ENCODE peak calls at places on chromosomes 7 and 10, in seven cellular contexts. One of them, this sample, is unnamed.

GRCh38 chr7:18040196-18040595 is 12.6 kb upstream of the PRPS1L1 start:
- DNase-seq in sigmoid colon: no peak
- DNase-seq in H1: no peak
- DNase-seq in HCT116: no peak
- DNase-seq in upper lobe of left lung: no peak
- DNase-seq in GM23338: no peak
- DNase-seq in spleen: no peak
- DNase-seq in this sample: no peak

GRCh38 chr10:114751856-114752255 is 69.7 kb upstream of the FHIP2A start:
- DNase-seq in H1: no peak
- DNase-seq in spleen: no peak
- DNase-seq in upper lobe of left lung: no peak
- DNase-seq in sigmoid colon: no peak
- DNase-seq in GM23338: no peak
- DNase-seq in HCT116: no peak
- DNase-seq in this sample: no peak

GRCh38 chr7:151301471-151302462 is 39.8 kb upstream of the NUB1 start:
- DNase-seq in upper lobe of left lung: no peak
- DNase-seq in spleen: no peak
- DNase-seq in sigmoid colon: no peak
- DNase-seq in GM23338: no peak
- DNase-seq in HCT116: no peak
- DNase-seq in H1: peak
- DNase-seq in this sample: no peak

GRCh38 chr10:106508920-106509319 is 655.6 kb downstream of the SORCS1 start:
- DNase-seq in H1: no peak
- DNase-seq in spleen: no peak
- DNase-seq in HCT116: no peak
- DNase-seq in sigmoid colon: no peak
- DNase-seq in GM23338: no peak
- DNase-seq in upper lobe of left lung: no peak
- DNase-seq in this sample: no peak

GRCh38 chr7:29563590-29564454 is at the start of gene PRR15:
- DNase-seq in GM23338: peak
- DNase-seq in upper lobe of left lung: peak
- DNase-seq in H1: peak
- DNase-seq in spleen: peak
- DNase-seq in sigmoid colon: peak
- DNase-seq in HCT116: peak
- DNase-seq in this sample: peak

GRCh38 chr7:44375236-44375699 is 49.9 kb upstream of the CAMK2B start:
- DNase-seq in H1: peak
- DNase-seq in spleen: no peak
- DNase-seq in HCT116: no peak
- DNase-seq in upper lobe of left lung: no peak
- DNase-seq in GM23338: peak
- DNase-seq in sigmoid colon: peak
- DNase-seq in this sample: no peak

GRCh38 chr7:149811831-149812490 is 26.2 kb upstream of the ZNF862 start:
- DNase-seq in GM23338: no peak
- DNase-seq in H1: no peak
- DNase-seq in HCT116: no peak
- DNase-seq in sigmoid colon: no peak
- DNase-seq in upper lobe of left lung: no peak
- DNase-seq in spleen: no peak
- DNase-seq in this sample: no peak

GRCh38 chr7:26090927-26091519 is 61.0 kb upstream of the NFE2L3 start:
- DNase-seq in HCT116: peak
- DNase-seq in spleen: no peak
- DNase-seq in GM23338: peak
- DNase-seq in sigmoid colon: no peak
- DNase-seq in H1: no peak
- DNase-seq in upper lobe of left lung: no peak
- DNase-seq in this sample: no peak

GRCh38 chr7:158281441-158281840 is 306.2 kb downstream of the PTPRN2 start:
- DNase-seq in upper lobe of left lung: peak
- DNase-seq in sigmoid colon: peak
- DNase-seq in GM23338: no peak
- DNase-seq in H1: no peak
- DNase-seq in HCT116: no peak
- DNase-seq in spleen: peak
- DNase-seq in this sample: no peak

GRCh38 chr7:114865564-114865963 is 56.3 kb upstream of the MDFIC start:
- DNase-seq in H1: peak
- DNase-seq in sigmoid colon: no peak
- DNase-seq in HCT116: peak
- DNase-seq in GM23338: peak
- DNase-seq in spleen: peak
- DNase-seq in upper lobe of left lung: peak
- DNase-seq in this sample: no peak

GRCh38 chr10:70803768-70804423 is 11.9 kb upstream of the SGPL1 start:
- DNase-seq in spleen: no peak
- DNase-seq in sigmoid colon: no peak
- DNase-seq in H1: no peak
- DNase-seq in GM23338: no peak
- DNase-seq in upper lobe of left lung: no peak
- DNase-seq in HCT116: no peak
- DNase-seq in this sample: no peak

GRCh38 chr10:55024718-55025117 is 223.7 kb upstream of the PCDH15 start:
- DNase-seq in H1: no peak
- DNase-seq in HCT116: no peak
- DNase-seq in spleen: no peak
- DNase-seq in upper lobe of left lung: no peak
- DNase-seq in sigmoid colon: no peak
- DNase-seq in GM23338: no peak
- DNase-seq in this sample: no peak

GRCh38 chr10:6014241-6014761 is 37.0 kb upstream of the IL15RA start:
- DNase-seq in upper lobe of left lung: peak
- DNase-seq in sigmoid colon: no peak
- DNase-seq in HCT116: peak
- DNase-seq in H1: peak
- DNase-seq in GM23338: peak
- DNase-seq in spleen: no peak
- DNase-seq in this sample: peak

GRCh38 chr7:153518201-153518984 is 533.8 kb upstream of the DPP6 start:
- DNase-seq in GM23338: no peak
- DNase-seq in upper lobe of left lung: no peak
- DNase-seq in H1: no peak
- DNase-seq in spleen: no peak
- DNase-seq in HCT116: no peak
- DNase-seq in sigmoid colon: no peak
- DNase-seq in this sample: no peak

GRCh38 chr10:128047991-128048826 is 78.0 kb downstream of the MKI67 start:
- DNase-seq in sigmoid colon: peak
- DNase-seq in upper lobe of left lung: peak
- DNase-seq in HCT116: no peak
- DNase-seq in GM23338: no peak
- DNase-seq in spleen: peak
- DNase-seq in H1: no peak
- DNase-seq in this sample: no peak
- TF ChIP-seq POLR2AphosphoS5 in sigmoid colon: no peak
- TF ChIP-seq POLR2AphosphoS5 in upper lobe of left lung: no peak
- TF ChIP-seq POLR2AphosphoS5 in HCT116: no peak
- TF ChIP-seq POLR2AphosphoS5 in GM23338: no peak
- TF ChIP-seq POLR2AphosphoS5 in spleen: peak
- TF ChIP-seq POLR2AphosphoS5 in H1: no peak
- TF ChIP-seq POLR2AphosphoS5 in this sample: no peak

DNA sequence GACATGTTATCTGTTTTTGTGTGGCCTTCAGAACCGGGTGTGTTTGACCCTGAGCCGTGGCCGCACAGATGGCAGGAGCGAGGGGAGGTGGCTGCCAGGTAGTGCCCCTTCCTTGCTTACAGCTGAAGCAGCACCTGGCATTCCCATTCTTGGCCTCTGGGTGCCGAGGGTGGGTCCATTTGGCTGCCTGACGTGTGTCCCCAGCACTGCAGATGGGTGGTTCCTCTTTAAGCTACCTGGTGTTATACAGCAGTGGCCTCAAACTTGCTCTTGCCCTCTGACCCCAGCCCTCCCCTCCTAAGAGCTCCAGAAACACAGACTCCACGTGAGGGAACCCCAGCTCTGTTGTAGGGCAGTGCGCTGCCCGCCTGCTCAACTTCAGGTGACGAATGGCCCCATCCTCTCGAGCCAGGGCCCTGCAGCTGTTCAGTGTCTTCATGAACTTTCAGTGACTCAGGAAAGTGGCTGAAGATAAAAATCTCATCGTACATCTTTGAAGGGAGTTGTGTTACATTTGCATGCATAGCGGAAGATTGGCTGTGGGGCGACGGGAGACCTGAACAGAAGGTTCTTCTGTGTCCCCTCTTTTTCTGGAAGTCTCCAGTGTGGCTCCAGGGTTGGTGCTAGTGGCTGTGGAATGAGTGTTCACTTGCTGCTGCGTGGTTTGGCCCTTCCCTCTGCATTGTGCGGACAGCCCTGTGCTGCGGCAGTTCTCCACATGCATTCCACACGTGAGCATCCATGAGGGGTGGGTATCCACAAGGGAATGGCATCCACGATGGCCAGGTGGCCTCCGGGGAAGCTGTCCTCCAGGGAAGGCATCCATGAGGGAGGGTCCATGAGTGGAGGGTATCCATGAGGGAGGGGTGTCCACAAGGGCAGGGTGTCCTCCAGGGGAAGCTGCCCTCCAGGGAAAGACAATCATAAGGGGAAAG is 91.6 kb downstream of the INPP5A start:
- DNase-seq in GM23338: no peak
- DNase-seq in HCT116: no peak
- DNase-seq in upper lobe of left lung: no peak
- DNase-seq in sigmoid colon: peak
- DNase-seq in spleen: peak
- DNase-seq in H1: no peak
- DNase-seq in this sample: no peak
- TF ChIP-seq POLR2AphosphoS5 in GM23338: no peak
- TF ChIP-seq POLR2AphosphoS5 in HCT116: no peak
- TF ChIP-seq POLR2AphosphoS5 in upper lobe of left lung: no peak
- TF ChIP-seq POLR2AphosphoS5 in sigmoid colon: peak
- TF ChIP-seq POLR2AphosphoS5 in spleen: no peak
- TF ChIP-seq POLR2AphosphoS5 in H1: no peak
- TF ChIP-seq POLR2AphosphoS5 in this sample: no peak

GRCh38 chr7:5697754-5698487 is 83.5 kb downstream of the RNF216 start:
- DNase-seq in GM23338: no peak
- DNase-seq in H1: no peak
- DNase-seq in sigmoid colon: no peak
- DNase-seq in HCT116: no peak
- DNase-seq in upper lobe of left lung: no peak
- DNase-seq in spleen: no peak
- DNase-seq in this sample: no peak

GRCh38 chr7:5694221-5694754 is 87.2 kb downstream of the RNF216 start:
- DNase-seq in H1: no peak
- DNase-seq in HCT116: no peak
- DNase-seq in GM23338: no peak
- DNase-seq in spleen: no peak
- DNase-seq in sigmoid colon: peak
- DNase-seq in upper lobe of left lung: no peak
- DNase-seq in this sample: no peak

GRCh38 chr7:5696346-5697100 is 84.9 kb downstream of the RNF216 start:
- DNase-seq in GM23338: no peak
- DNase-seq in upper lobe of left lung: no peak
- DNase-seq in H1: no peak
- DNase-seq in sigmoid colon: peak
- DNase-seq in HCT116: no peak
- DNase-seq in spleen: no peak
- DNase-seq in this sample: no peak

GRCh38 chr7:5695037-5695708 is 86.3 kb downstream of the RNF216 start:
- DNase-seq in HCT116: no peak
- DNase-seq in H1: no peak
- DNase-seq in GM23338: no peak
- DNase-seq in spleen: peak
- DNase-seq in upper lobe of left lung: peak
- DNase-seq in sigmoid colon: peak
- DNase-seq in this sample: peak

GRCh38 chr7:5695709-5696345 is 85.6 kb downstream of the RNF216 start:
- DNase-seq in sigmoid colon: peak
- DNase-seq in spleen: no peak
- DNase-seq in upper lobe of left lung: no peak
- DNase-seq in GM23338: no peak
- DNase-seq in HCT116: no peak
- DNase-seq in H1: no peak
- DNase-seq in this sample: no peak
- TF ChIP-seq POLR2AphosphoS5 in sigmoid colon: peak
- TF ChIP-seq POLR2AphosphoS5 in spleen: no peak
- TF ChIP-seq POLR2AphosphoS5 in upper lobe of left lung: no peak
- TF ChIP-seq POLR2AphosphoS5 in GM23338: no peak
- TF ChIP-seq POLR2AphosphoS5 in HCT116: no peak
- TF ChIP-seq POLR2AphosphoS5 in H1: no peak
- TF ChIP-seq POLR2AphosphoS5 in this sample: no peak

GRCh38 chr7:100148559-100149328 is at the start of gene LAMTOR4:
- DNase-seq in GM23338: peak
- DNase-seq in H1: peak
- DNase-seq in sigmoid colon: peak
- DNase-seq in HCT116: peak
- DNase-seq in upper lobe of left lung: peak
- DNase-seq in spleen: peak
- DNase-seq in this sample: peak
- TF ChIP-seq POLR2AphosphoS5 in GM23338: peak
- TF ChIP-seq POLR2AphosphoS5 in H1: peak
- TF ChIP-seq POLR2AphosphoS5 in sigmoid colon: peak
- TF ChIP-seq POLR2AphosphoS5 in HCT116: peak
- TF ChIP-seq POLR2AphosphoS5 in upper lobe of left lung: peak
- TF ChIP-seq POLR2AphosphoS5 in spleen: peak
- TF ChIP-seq POLR2AphosphoS5 in this sample: peak

GRCh38 chr10:99854860-99855259 is 72.4 kb downstream of the ABCC2 start:
- DNase-seq in sigmoid colon: peak
- DNase-seq in upper lobe of left lung: no peak
- DNase-seq in H1: no peak
- DNase-seq in HCT116: peak
- DNase-seq in spleen: no peak
- DNase-seq in GM23338: peak
- DNase-seq in this sample: no peak
- TF ChIP-seq POLR2AphosphoS5 in sigmoid colon: no peak
- TF ChIP-seq POLR2AphosphoS5 in upper lobe of left lung: no peak
- TF ChIP-seq POLR2AphosphoS5 in H1: no peak
- TF ChIP-seq POLR2AphosphoS5 in HCT116: no peak
- TF ChIP-seq POLR2AphosphoS5 in spleen: no peak
- TF ChIP-seq POLR2AphosphoS5 in GM23338: no peak
- TF ChIP-seq POLR2AphosphoS5 in this sample: no peak

GRCh38 chr7:106218546-106218945 is 66.2 kb downstream of the NAMPT start:
- DNase-seq in sigmoid colon: no peak
- DNase-seq in H1: no peak
- DNase-seq in spleen: no peak
- DNase-seq in upper lobe of left lung: no peak
- DNase-seq in GM23338: no peak
- DNase-seq in HCT116: no peak
- DNase-seq in this sample: no peak

GRCh38 chr7:106216517-106217088 is 68.2 kb downstream of the NAMPT start:
- DNase-seq in GM23338: no peak
- DNase-seq in H1: no peak
- DNase-seq in HCT116: peak
- DNase-seq in sigmoid colon: peak
- DNase-seq in spleen: no peak
- DNase-seq in upper lobe of left lung: peak
- DNase-seq in this sample: no peak

GRCh38 chr7:106219170-106219569 is 65.6 kb downstream of the NAMPT start:
- DNase-seq in H1: no peak
- DNase-seq in sigmoid colon: no peak
- DNase-seq in GM23338: no peak
- DNase-seq in upper lobe of left lung: no peak
- DNase-seq in HCT116: no peak
- DNase-seq in spleen: no peak
- DNase-seq in this sample: no peak

GRCh38 chr7:106215868-106216516 is 68.8 kb downstream of the NAMPT start:
- DNase-seq in sigmoid colon: no peak
- DNase-seq in GM23338: no peak
- DNase-seq in upper lobe of left lung: no peak
- DNase-seq in H1: no peak
- DNase-seq in spleen: no peak
- DNase-seq in HCT116: no peak
- DNase-seq in this sample: no peak

GRCh38 chr7:106217089-106217542 is 67.7 kb downstream of the NAMPT start:
- DNase-seq in spleen: peak
- DNase-seq in GM23338: peak
- DNase-seq in H1: no peak
- DNase-seq in upper lobe of left lung: peak
- DNase-seq in sigmoid colon: peak
- DNase-seq in HCT116: peak
- DNase-seq in this sample: no peak
- TF ChIP-seq POLR2AphosphoS5 in spleen: peak
- TF ChIP-seq POLR2AphosphoS5 in GM23338: no peak
- TF ChIP-seq POLR2AphosphoS5 in H1: no peak
- TF ChIP-seq POLR2AphosphoS5 in upper lobe of left lung: peak
- TF ChIP-seq POLR2AphosphoS5 in sigmoid colon: peak
- TF ChIP-seq POLR2AphosphoS5 in HCT116: no peak
- TF ChIP-seq POLR2AphosphoS5 in this sample: no peak

This sample was measured in GM12891.